ENCODE peak calls at places on chromosomes 6 and 20, in eight cellular contexts. Z, U, C, I, W, A, G and L are unnamed samples.

GRCh38 chr6:89655122-89655521 is 16.6 kb upstream of the LYRM2 start:
- DNase-seq in Z (no peak), U (no peak), C (no peak), I (no peak), W (peak; percentile 62), A (no peak), G (no peak), L (no peak)

GRCh38 chr6:91462236-91462635 is 875.4 kb upstream of the MAP3K7 start:
- DNase-seq in Z (no peak), U (no peak), C (no peak), I (no peak), W (peak; percentile 15), A (no peak), G (peak; percentile 29), L (no peak)

GRCh38 chr20:38094373-38094775 is 60.8 kb downstream of the RPRD1B start:
- DNase-seq in Z (peak; percentile 73), U (no peak), C (peak; percentile 86), I (no peak), W (peak; percentile 55), A (peak; percentile 83), G (peak; percentile 86), L (no peak)

GRCh38 chr6:1789092-1789491 is 179.4 kb downstream of the FOXC1 start:
- DNase-seq in Z (no peak), U (no peak), C (no peak), I (no peak), W (no peak), A (no peak), G (no peak), L (no peak)

GRCh38 chr6:28657756-28658465 is 132.2 kb downstream of the GPX5 start:
- DNase-seq in Z (peak; percentile 44), U (no peak), C (peak; percentile 64), I (no peak), W (peak; percentile 50), A (no peak), G (peak; percentile 71), L (no peak)

GRCh38 chr20:63830821-63831593 is at the start of gene ZBTB46:
- DNase-seq in Z (no peak), U (peak; percentile 68), C (no peak), I (no peak), W (no peak), A (no peak), G (peak; percentile 53), L (no peak)

GRCh38 chr6:169782966-169783760 is 31.7 kb downstream of the ERMARD start:
- DNase-seq in Z (no peak), U (no peak), C (no peak), I (no peak), W (no peak), A (no peak), G (no peak), L (no peak)

GRCh38 chr6:142380626-142381025 is 78.8 kb downstream of the ADGRG6 start:
- DNase-seq in Z (no peak), U (peak; percentile 50), C (peak; percentile 25), I (no peak), W (no peak), A (no peak), G (no peak), L (no peak)

GRCh38 chr20:11437611-11438380 is 479.9 kb upstream of the BTBD3 start:
- DNase-seq in Z (no peak), U (no peak), C (no peak), I (no peak), W (peak; percentile 85), A (no peak), G (no peak), L (no peak)

GRCh38 chr6:1594495-1595200 is 15.1 kb upstream of the FOXC1 start:
- DNase-seq in Z (no peak), U (no peak), C (no peak), I (no peak), W (no peak), A (no peak), G (no peak), L (no peak)

GRCh38 chr6:45160305-45160704 is 167.8 kb upstream of the RUNX2 start:
- DNase-seq in Z (no peak), U (no peak), C (no peak), I (no peak), W (no peak), A (no peak), G (no peak), L (no peak)

GRCh38 chr20:4666001-4666470 is 55.7 kb upstream of the PRND start:
- DNase-seq in Z (no peak), U (no peak), C (no peak), I (peak; percentile 58), W (peak; percentile 95), A (no peak), G (peak; percentile 65), L (no peak)

GRCh38 chr6:24836116-24836515 is 37.4 kb upstream of the ARMH2 start:
- DNase-seq in Z (no peak), U (no peak), C (no peak), I (no peak), W (no peak), A (no peak), G (no peak), L (no peak)

GRCh38 chr6:33151050-33151449 is 41.2 kb downstream of the COL11A2 start:
- DNase-seq in Z (no peak), U (no peak), C (no peak), I (no peak), W (no peak), A (no peak), G (no peak), L (no peak)

GRCh38 chr6:38248500-38249234 is 391.1 kb downstream of the BTBD9 start:
- DNase-seq in Z (no peak), U (no peak), C (no peak), I (no peak), W (peak; percentile 84), A (no peak), G (no peak), L (no peak)

GRCh38 chr6:154526997-154527396 is 16.5 kb upstream of the CNKSR3 start:
- DNase-seq in Z (no peak), U (no peak), C (no peak), I (no peak), W (no peak), A (no peak), G (no peak), L (no peak)

GRCh38 chr6:14467591-14467990 is 350.0 kb downstream of the CD83 start:
- DNase-seq in Z (no peak), U (no peak), C (no peak), I (no peak), W (no peak), A (no peak), G (no peak), L (no peak)

DNA sequence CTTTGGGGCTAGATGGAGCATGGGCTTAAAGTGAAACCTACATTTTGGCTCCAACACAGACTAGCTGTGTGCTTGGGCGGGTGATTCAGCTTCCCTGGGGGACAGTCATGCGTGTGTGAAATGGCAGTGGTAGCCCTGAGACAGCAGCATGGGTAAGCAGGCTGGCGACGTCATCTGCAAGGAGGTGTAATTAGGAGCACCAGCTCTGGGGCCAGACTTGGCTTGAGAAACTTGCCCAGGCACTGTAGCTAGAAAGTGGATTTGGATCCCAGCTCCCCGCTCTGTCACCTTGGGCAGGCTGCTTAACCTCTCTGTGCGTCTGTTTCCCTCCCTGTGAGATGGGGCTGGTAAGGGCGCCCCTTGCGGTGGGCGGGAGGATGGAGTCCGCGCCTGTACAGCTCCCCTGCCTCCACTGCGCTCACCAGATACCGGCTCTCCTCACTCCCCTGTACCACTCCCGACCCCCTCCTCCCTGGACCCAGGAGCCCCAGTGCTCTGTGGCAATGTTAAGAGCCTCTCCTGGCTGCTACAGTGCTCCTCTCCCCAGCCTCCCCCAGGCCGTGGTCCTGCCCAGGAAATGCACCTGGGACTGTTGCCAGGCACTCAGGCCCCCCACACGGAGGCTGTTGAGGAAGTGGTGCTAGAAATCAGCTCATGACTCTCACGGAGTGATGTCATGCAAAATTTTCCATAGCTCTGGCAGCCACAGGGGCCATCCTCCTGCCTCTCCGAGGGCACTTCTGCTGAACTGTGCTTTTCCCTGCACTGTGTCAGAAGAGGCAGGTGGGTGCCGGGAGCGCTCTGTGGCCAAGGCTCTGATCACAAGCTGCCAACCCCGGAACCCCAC is 44.6 kb downstream of the SYNJ2 start:
- DNase-seq in Z (no peak), U (peak; percentile 73), C (peak; percentile 88), I (peak; percentile 78), W (peak; percentile 76), A (peak; percentile 93), G (peak; percentile 99), L (peak; percentile 74)
- H3K27ac ChIP-seq in Z (peak overlapping the region; percentile 27), U (peak overlapping the region; percentile 56), C (peak overlapping the region; percentile 64), I (peak overlapping the region; percentile 88), W (peak overlapping the region; percentile 47), A (peak overlapping the region; percentile 69), G (peak overlapping the region; percentile 93), L (peak overlapping the region; percentile 91)

GRCh38 chr20:46342045-46342378 is 33.7 kb upstream of the CDH22 start:
- DNase-seq in Z (no peak), U (no peak), C (no peak), I (no peak), W (no peak), A (no peak), G (no peak), L (no peak)
- H3K27me3 ChIP-seq in Z (no peaks in the 10 kb centered on the region), U (peaks cover 57% of the 10 kb centered on the region), C (peaks cover 12% of the 10 kb centered on the region), I (peaks cover 7% of the 10 kb centered on the region), W (peaks cover 49% of the 10 kb centered on the region), A (peaks cover 16% of the 10 kb centered on the region), G (peaks cover 68% of the 10 kb centered on the region), L (peaks cover 5% of the 10 kb centered on the region)

GRCh38 chr20:20580139-20580538 is 132.3 kb downstream of the RALGAPA2 start:
- DNase-seq in Z (no peak), U (no peak), C (no peak), I (no peak), W (no peak), A (no peak), G (no peak), L (no peak)

GRCh38 chr20:20578838-20579237 is 133.6 kb downstream of the RALGAPA2 start:
- DNase-seq in Z (no peak), U (no peak), C (no peak), I (no peak), W (no peak), A (no peak), G (no peak), L (no peak)

GRCh38 chr20:20582733-20583132 is 129.7 kb downstream of the RALGAPA2 start:
- DNase-seq in Z (no peak), U (no peak), C (no peak), I (no peak), W (no peak), A (no peak), G (no peak), L (no peak)
- H3K4me1 ChIP-seq in Z (no peaks in the 10 kb centered on the region), U (no peaks in the 10 kb centered on the region), C (no peaks in the 10 kb centered on the region), I (no peaks in the 10 kb centered on the region), W (no peaks in the 10 kb centered on the region), A (no peaks in the 10 kb centered on the region), G (no peaks in the 10 kb centered on the region), L (no peaks in the 10 kb centered on the region)

DNA sequence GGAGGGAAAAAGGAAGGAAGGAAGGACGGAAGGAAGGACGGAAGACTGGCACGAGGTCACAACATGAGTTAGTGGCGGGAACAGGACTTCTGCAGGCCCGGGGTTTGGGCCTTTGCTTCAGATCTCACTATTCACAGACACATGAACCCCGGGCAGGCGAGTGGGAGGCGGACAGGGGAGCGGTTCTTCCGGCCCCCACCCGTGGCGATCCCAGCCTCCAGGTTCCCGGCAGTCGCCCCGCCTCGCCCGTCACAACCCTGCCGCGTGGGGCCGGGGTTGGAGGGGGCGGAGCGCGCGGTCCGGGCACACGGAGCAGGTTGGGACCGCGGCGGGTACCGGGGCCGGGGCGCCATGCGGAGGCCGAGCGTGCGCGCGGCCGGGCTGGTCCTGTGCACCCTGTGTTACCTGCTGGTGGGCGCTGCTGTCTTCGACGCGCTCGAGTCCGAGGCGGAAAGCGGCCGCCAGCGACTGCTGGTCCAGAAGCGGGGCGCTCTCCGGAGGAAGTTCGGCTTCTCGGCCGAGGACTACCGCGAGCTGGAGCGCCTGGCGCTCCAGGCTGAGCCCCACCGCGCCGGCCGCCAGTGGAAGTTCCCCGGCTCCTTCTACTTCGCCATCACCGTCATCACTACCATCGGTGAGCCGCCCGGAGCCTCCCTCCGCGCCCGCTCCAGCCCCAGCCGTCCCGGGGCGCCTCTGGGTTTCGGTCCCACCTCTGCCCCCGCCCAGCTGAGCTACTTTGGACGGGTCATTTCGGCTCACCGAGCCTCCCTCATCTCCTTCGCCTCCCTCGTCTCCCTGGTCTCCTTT is at the start of gene KCNK15:
- DNase-seq in Z (no peak), U (no peak), C (peak; percentile 41), I (no peak), W (no peak), A (peak; percentile 77), G (peak; percentile 32), L (no peak)
- H3K27ac ChIP-seq in Z (no peak within 1 kb of the TSS), U (peak within 1 kb of the TSS; percentile 42), C (no peak within 1 kb of the TSS), I (no peak within 1 kb of the TSS), W (no peak within 1 kb of the TSS), A (peak within 1 kb of the TSS; percentile 72), G (no peak within 1 kb of the TSS), L (peak within 1 kb of the TSS; percentile 89)